ENCODE peak calls at places on chromosomes 11 and 22, in four cellular contexts. One of them, this sample, is unnamed.

GRCh38 chr11:68471360-68472340 is 11.1 kb downstream of the PPP6R3 start:
- DNase-seq in HepG2: no peak
- DNase-seq in K562: no peak
- DNase-seq in SK-N-SH: no peak
- DNase-seq in this sample: peak

GRCh38 chr11:84673753-84674152 is 953.4 kb downstream of the DLG2 start:
- DNase-seq in HepG2: no peak
- DNase-seq in K562: no peak
- DNase-seq in SK-N-SH: no peak
- DNase-seq in this sample: no peak

GRCh38 chr11:35526370-35526792 is 965 bp upstream of the PAMR1 start:
- DNase-seq in HepG2: no peak
- DNase-seq in K562: peak
- DNase-seq in SK-N-SH: no peak
- DNase-seq in this sample: no peak

GRCh38 chr11:113546757-113547507 is 71.7 kb upstream of the DRD2 start:
- DNase-seq in HepG2: no peak
- DNase-seq in K562: peak
- DNase-seq in SK-N-SH: no peak
- DNase-seq in this sample: no peak

GRCh38 chr22:26619510-26619909 is 1.7 kb upstream of the CRYBB1 start:
- DNase-seq in HepG2: no peak
- DNase-seq in K562: no peak
- DNase-seq in SK-N-SH: no peak
- DNase-seq in this sample: no peak

GRCh38 chr11:116276051-116277044 is 496.4 kb downstream of the BUD13 start:
- DNase-seq in HepG2: peak
- DNase-seq in K562: peak
- DNase-seq in SK-N-SH: peak
- DNase-seq in this sample: no peak

GRCh38 chr22:50683086-50683993 is 10.7 kb downstream of the SHANK3 start:
- DNase-seq in HepG2: no peak
- DNase-seq in K562: no peak
- DNase-seq in SK-N-SH: peak
- DNase-seq in this sample: peak

GRCh38 chr11:7525424-7525823 is 11.6 kb downstream of the PPFIBP2 start:
- DNase-seq in HepG2: peak
- DNase-seq in K562: no peak
- DNase-seq in SK-N-SH: no peak
- DNase-seq in this sample: no peak

GRCh38 chr11:44271286-44271685 is 38.7 kb downstream of the ALX4 start:
- DNase-seq in HepG2: no peak
- DNase-seq in K562: peak
- DNase-seq in SK-N-SH: no peak
- DNase-seq in this sample: no peak

GRCh38 chr11:93500759-93501158 is 42.4 kb downstream of the SMCO4 start:
- DNase-seq in HepG2: no peak
- DNase-seq in K562: no peak
- DNase-seq in SK-N-SH: no peak
- DNase-seq in this sample: no peak

GRCh38 chr11:61919113-61919840 is 1.9 kb upstream of the RAB3IL1 start:
- DNase-seq in HepG2: no peak
- DNase-seq in K562: peak
- DNase-seq in SK-N-SH: no peak
- DNase-seq in this sample: no peak

GRCh38 chr22:42742940-42743339 is 22.3 kb upstream of the A4GALT start:
- DNase-seq in HepG2: no peak
- DNase-seq in K562: no peak
- DNase-seq in SK-N-SH: no peak
- DNase-seq in this sample: no peak

GRCh38 chr11:81772161-81772560 is 961.5 kb downstream of the FAM181B start:
- DNase-seq in HepG2: no peak
- DNase-seq in K562: no peak
- DNase-seq in SK-N-SH: peak
- DNase-seq in this sample: no peak

GRCh38 chr22:50016988-50017700 is 4.6 kb upstream of the IL17REL start:
- DNase-seq in HepG2: no peak
- DNase-seq in K562: no peak
- DNase-seq in SK-N-SH: peak
- DNase-seq in this sample: peak

GRCh38 chr11:75495749-75496641 is 29.7 kb downstream of the GDPD5 start:
- DNase-seq in HepG2: peak
- DNase-seq in K562: peak
- DNase-seq in SK-N-SH: peak
- DNase-seq in this sample: no peak

GRCh38 chr11:20990447-20990846 is 321.1 kb downstream of the NELL1 start:
- DNase-seq in HepG2: no peak
- DNase-seq in K562: no peak
- DNase-seq in SK-N-SH: no peak
- DNase-seq in this sample: no peak

GRCh38 chr11:75196426-75196825 is 44.1 kb upstream of the TPBGL start:
- DNase-seq in HepG2: no peak
- DNase-seq in K562: no peak
- DNase-seq in SK-N-SH: no peak
- DNase-seq in this sample: no peak

GRCh38 chr11:111531156-111531555 is 9.4 kb upstream of the LAYN start:
- DNase-seq in HepG2: no peak
- DNase-seq in K562: no peak
- DNase-seq in SK-N-SH: no peak
- DNase-seq in this sample: no peak

GRCh38 chr22:36772451-36772850 is 3.5 kb downstream of the IFT27 start:
- DNase-seq in HepG2: no peak
- DNase-seq in K562: no peak
- DNase-seq in SK-N-SH: no peak
- DNase-seq in this sample: no peak

GRCh38 chr22:23380230-23380573 is 199.9 kb downstream of the IGLL1 start:
- DNase-seq in HepG2: no peak
- DNase-seq in K562: peak
- DNase-seq in SK-N-SH: no peak
- DNase-seq in this sample: no peak

GRCh38 chr11:133492895-133493294 is 39.4 kb downstream of the OPCML start:
- DNase-seq in HepG2: no peak
- DNase-seq in K562: no peak
- DNase-seq in SK-N-SH: no peak
- DNase-seq in this sample: no peak

GRCh38 chr11:1656670-1657069 is 27.1 kb downstream of the KRTAP5-5 start:
- DNase-seq in HepG2: no peak
- DNase-seq in K562: no peak
- DNase-seq in SK-N-SH: no peak
- DNase-seq in this sample: no peak

GRCh38 chr11:95703059-95703458 is 86.5 kb downstream of the FAM76B start:
- DNase-seq in HepG2: no peak
- DNase-seq in K562: no peak
- DNase-seq in SK-N-SH: no peak
- DNase-seq in this sample: no peak

GRCh38 chr22:49201046-49201970 is 626.4 kb downstream of the BRD1 start:
- DNase-seq in HepG2: no peak
- DNase-seq in K562: no peak
- DNase-seq in SK-N-SH: no peak
- DNase-seq in this sample: no peak

GRCh38 chr11:112260490-112260889 is at the start of gene PLET1:
- DNase-seq in HepG2: no peak
- DNase-seq in K562: no peak
- DNase-seq in SK-N-SH: no peak
- DNase-seq in this sample: no peak

GRCh38 chr22:28142361-28142801 is 223.3 kb upstream of the PITPNB start:
- DNase-seq in HepG2: peak
- DNase-seq in K562: no peak
- DNase-seq in SK-N-SH: no peak
- DNase-seq in this sample: no peak

GRCh38 chr22:45966320-45966891 is 10.6 kb downstream of the WNT7B start:
- DNase-seq in HepG2: no peak
- DNase-seq in K562: no peak
- DNase-seq in SK-N-SH: no peak
- DNase-seq in this sample: no peak

GRCh38 chr11:46120361-46120710 is 918 bp downstream of the PHF21A start:
- DNase-seq in HepG2: no peak
- DNase-seq in K562: no peak
- DNase-seq in SK-N-SH: no peak
- DNase-seq in this sample: no peak

GRCh38 chr11:116833816-116834534 is 3.4 kb downstream of the APOA1 start:
- DNase-seq in HepG2: peak
- DNase-seq in K562: no peak
- DNase-seq in SK-N-SH: no peak
- DNase-seq in this sample: no peak

GRCh38 chr11:67663515-67664212 is 10.8 kb downstream of the ALDH3B2 start:
- DNase-seq in HepG2: no peak
- DNase-seq in K562: no peak
- DNase-seq in SK-N-SH: no peak
- DNase-seq in this sample: no peak

GRCh38 chr11:61999141-61999975 is 31.9 kb upstream of the FTH1 start:
- DNase-seq in HepG2: peak
- DNase-seq in K562: no peak
- DNase-seq in SK-N-SH: no peak
- DNase-seq in this sample: no peak

GRCh38 chr22:37095113-37095512 is 14.4 kb downstream of the TMPRSS6 start:
- DNase-seq in HepG2: no peak
- DNase-seq in K562: no peak
- DNase-seq in SK-N-SH: no peak
- DNase-seq in this sample: no peak

GRCh38 chr22:45867906-45868555 is 108.9 kb downstream of the WNT7B start:
- DNase-seq in HepG2: no peak
- DNase-seq in K562: no peak
- DNase-seq in SK-N-SH: no peak
- DNase-seq in this sample: no peak

GRCh38 chr22:45164217-45165123 is 745 bp downstream of the NUP50 start:
- DNase-seq in HepG2: no peak
- DNase-seq in K562: peak
- DNase-seq in SK-N-SH: peak
- DNase-seq in this sample: no peak

GRCh38 chr11:83070878-83071640 is 638 bp downstream of the RAB30 start:
- DNase-seq in HepG2: no peak
- DNase-seq in K562: no peak
- DNase-seq in SK-N-SH: peak
- DNase-seq in this sample: no peak

GRCh38 chr11:71435278-71435951 is 12.8 kb downstream of the DHCR7 start:
- DNase-seq in HepG2: no peak
- DNase-seq in K562: no peak
- DNase-seq in SK-N-SH: no peak
- DNase-seq in this sample: no peak

GRCh38 chr22:39136317-39136716 is 16.2 kb downstream of the CBX7 start:
- DNase-seq in HepG2: no peak
- DNase-seq in K562: no peak
- DNase-seq in SK-N-SH: no peak
- DNase-seq in this sample: no peak

GRCh38 chr11:47331454-47332302 is 20.8 kb downstream of the MYBPC3 start:
- DNase-seq in HepG2: no peak
- DNase-seq in K562: no peak
- DNase-seq in SK-N-SH: peak
- DNase-seq in this sample: no peak

GRCh38 chr11:287821-288327 is 1.1 kb upstream of the PGGHG start:
- DNase-seq in HepG2: no peak
- DNase-seq in K562: peak
- DNase-seq in SK-N-SH: peak
- DNase-seq in this sample: no peak
- TF ChIP-seq RAD21 in HepG2: no peak
- TF ChIP-seq RAD21 in K562: no peak
- TF ChIP-seq RAD21 in SK-N-SH: no peak
- TF ChIP-seq RAD21 in this sample: no peak

DNA sequence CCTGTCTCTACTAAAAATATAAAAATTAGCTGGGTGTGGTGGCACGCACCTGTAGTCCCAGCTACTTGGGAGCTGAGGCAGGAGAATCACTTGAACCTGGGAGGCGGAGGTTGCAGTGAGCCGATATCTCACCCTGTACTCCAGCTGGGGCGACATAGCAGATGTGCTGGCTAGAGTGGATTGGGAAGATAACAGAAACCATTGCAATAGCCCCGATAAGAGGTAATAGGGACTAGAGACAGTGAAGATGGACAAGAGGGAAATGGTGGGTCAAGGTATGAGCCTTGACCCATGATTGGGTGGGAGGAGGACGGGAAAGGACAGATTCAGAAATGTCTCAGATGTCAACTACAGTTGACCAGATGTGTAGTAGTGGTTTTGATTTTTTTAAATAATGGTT is 6.1 kb downstream of the SWAP70 start:
- DNase-seq in HepG2: no peak
- DNase-seq in K562: peak
- DNase-seq in SK-N-SH: no peak
- DNase-seq in this sample: no peak
- TF ChIP-seq NFIC in HepG2: no peak
- TF ChIP-seq NFIC in K562: peak
- TF ChIP-seq NFIC in SK-N-SH: no peak
- TF ChIP-seq NFIC in this sample: no peak

DNA sequence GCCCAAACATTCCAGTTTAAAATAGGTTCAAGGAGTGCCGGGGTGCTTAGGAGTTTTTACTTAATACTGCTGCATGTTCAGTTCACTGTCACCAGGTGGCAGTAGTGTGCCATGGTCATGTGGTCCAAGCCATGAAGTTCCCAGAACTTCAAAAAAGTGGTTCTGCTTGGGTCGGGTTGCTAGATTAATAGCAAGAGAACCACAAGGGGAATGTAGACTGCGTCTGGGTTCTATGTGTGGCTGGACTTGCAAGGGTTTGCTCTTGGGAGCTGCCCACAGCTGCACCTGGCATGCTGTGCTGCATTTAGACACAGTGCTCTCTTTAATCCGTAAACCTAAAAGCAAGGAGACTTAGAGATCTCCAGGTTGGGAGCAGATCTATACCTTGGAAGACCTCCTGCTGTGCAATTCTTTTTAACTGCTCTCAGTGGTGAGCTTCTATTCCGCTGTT is 6.5 kb upstream of the SPON1 start:
- DNase-seq in HepG2: peak
- DNase-seq in K562: peak
- DNase-seq in SK-N-SH: peak
- DNase-seq in this sample: no peak
- TF ChIP-seq RAD21 in HepG2: peak
- TF ChIP-seq RAD21 in K562: peak
- TF ChIP-seq RAD21 in SK-N-SH: peak
- TF ChIP-seq RAD21 in this sample: peak

DNA sequence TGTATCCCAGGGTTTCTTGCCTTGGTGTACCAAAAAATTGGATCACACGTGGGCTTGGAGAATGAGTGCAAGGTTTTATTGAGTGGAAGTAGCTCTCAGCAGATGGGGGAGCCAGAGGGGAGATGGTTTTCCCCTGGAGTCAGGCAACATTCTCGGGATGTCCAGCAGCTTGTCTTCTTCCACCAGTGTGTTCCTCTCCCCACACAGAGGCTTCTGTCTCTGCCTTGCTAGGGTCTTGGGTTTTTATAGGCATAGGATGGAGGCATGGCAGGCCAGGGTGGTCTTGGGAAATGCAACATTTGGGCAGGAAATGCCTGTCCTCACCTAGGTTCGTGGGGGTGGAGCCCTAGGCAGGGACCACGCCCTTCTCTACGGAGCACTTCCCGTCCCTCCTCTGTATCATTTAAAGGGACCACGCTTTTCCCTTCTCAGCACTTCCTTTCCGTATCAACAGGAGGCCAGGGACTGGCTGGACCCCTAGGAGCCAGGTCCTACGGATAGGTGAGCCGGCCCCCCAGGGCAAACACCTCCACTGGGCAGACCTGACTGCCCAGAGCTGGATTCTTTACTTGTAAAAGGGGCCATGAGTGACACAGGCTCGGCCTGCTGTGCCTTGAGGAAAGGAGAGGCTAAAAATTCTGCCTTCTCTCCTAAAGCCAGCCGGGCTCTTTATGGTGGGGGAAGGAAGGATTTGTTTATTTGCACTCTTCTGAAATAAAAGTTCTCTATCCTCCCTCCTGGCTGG is 55.3 kb upstream of the CCDC188 start:
- DNase-seq in HepG2: peak
- DNase-seq in K562: peak
- DNase-seq in SK-N-SH: no peak
- DNase-seq in this sample: peak
- TF ChIP-seq NFIC in HepG2: no peak
- TF ChIP-seq NFIC in K562: no peak
- TF ChIP-seq NFIC in SK-N-SH: no peak
- TF ChIP-seq NFIC in this sample: no peak

This sample was measured in GM12878.